ENCODE peak calls at places on chromosomes 11 and 22, in eight cellular contexts. T is tibial artery; C is psoas muscle; X is effector memory CD4-positive, alpha-beta T cell; K is GM23248; D is H9; E is vagina; W is hepatocyte. I is an unnamed sample.

GRCh38 chr11:86735462-86736302 is 63.3 kb upstream of the ME3 start:
- DNase-seq in T (no peak), E (no peak), X (no peak), W (no peak), K (peak; percentile 79), D (no peak), C (no peak), I (no peak)

GRCh38 chr11:119161871-119162270 is 6.7 kb upstream of the NLRX1 start:
- DNase-seq in W (no peak), K (no peak), T (no peak), E (no peak), X (no peak), D (no peak), C (no peak), I (no peak)

GRCh38 chr22:24068377-24068680 is 57.2 kb downstream of the CABIN1 start:
- DNase-seq in D (no peak), X (no peak), W (no peak), E (no peak), K (no peak), T (no peak), C (no peak), I (no peak)

GRCh38 chr22:31676700-31677099 is 14.7 kb upstream of the PISD start:
- DNase-seq in D (peak; percentile 98), C (peak; percentile 95), K (peak; percentile 94), W (peak; percentile 94), E (peak; percentile 97), X (peak; percentile 91), T (peak; percentile 94), I (peak; percentile 98)

GRCh38 chr22:41857160-41857859 is 24.4 kb downstream of the SREBF2 start:
- DNase-seq in C (peak; percentile 39), T (peak; percentile 22), D (peak; percentile 73), W (peak; percentile 47), E (no peak), K (peak; percentile 85), X (peak; percentile 63), I (no peak)

GRCh38 chr22:32444068-32444467 is 20.2 kb downstream of the BPIFC start:
- DNase-seq in C (no peak), W (peak; percentile 34), T (no peak), X (no peak), E (no peak), D (peak; percentile 33), K (no peak), I (no peak)

GRCh38 chr11:64484308-64485061 is 106.5 kb upstream of the SLC22A12 start:
- DNase-seq in X (no peak), D (no peak), W (no peak), T (no peak), C (no peak), K (no peak), E (no peak), I (no peak)

GRCh38 chr11:57424137-57424801 is 2.7 kb downstream of the SLC43A3 start:
- DNase-seq in W (no peak), X (no peak), E (no peak), C (no peak), T (no peak), K (no peak), D (no peak), I (no peak)

GRCh38 chr22:25774575-25775026 is 32.6 kb downstream of the MYO18B start:
- DNase-seq in W (no peak), C (no peak), T (no peak), K (peak; percentile 18), D (peak; percentile 65), X (no peak), E (no peak), I (no peak)

GRCh38 chr22:36155702-36156101 is 4.9 kb downstream of the APOL3 start:
- DNase-seq in E (no peak), W (peak; percentile 45), C (peak; percentile 71), D (no peak), T (peak; percentile 79), X (no peak), K (peak; percentile 53), I (no peak)

GRCh38 chr22:47495102-47495501 is 732.7 kb downstream of the TBC1D22A start:
- DNase-seq in E (no peak), X (no peak), T (no peak), K (no peak), C (no peak), W (no peak), D (no peak), I (no peak)

GRCh38 chr22:47498969-47499368 is 736.5 kb downstream of the TBC1D22A start:
- DNase-seq in W (no peak), E (no peak), D (no peak), C (no peak), X (no peak), T (no peak), K (no peak), I (no peak)

GRCh38 chr22:47497666-47498065 is 735.2 kb downstream of the TBC1D22A start:
- DNase-seq in C (no peak), X (no peak), K (no peak), E (no peak), W (no peak), D (no peak), T (no peak), I (no peak)
- H3K9me3 ChIP-seq in C (peaks cover 10% of the 10 kb centered on the region), X (peaks cover 11% of the 10 kb centered on the region), K (no peaks in the 10 kb centered on the region), E (no peaks in the 10 kb centered on the region), W (no peaks in the 10 kb centered on the region), D (peaks cover 80% of the 10 kb centered on the region), T (no peaks in the 10 kb centered on the region), I (peaks cover 55% of the 10 kb centered on the region)

DNA sequence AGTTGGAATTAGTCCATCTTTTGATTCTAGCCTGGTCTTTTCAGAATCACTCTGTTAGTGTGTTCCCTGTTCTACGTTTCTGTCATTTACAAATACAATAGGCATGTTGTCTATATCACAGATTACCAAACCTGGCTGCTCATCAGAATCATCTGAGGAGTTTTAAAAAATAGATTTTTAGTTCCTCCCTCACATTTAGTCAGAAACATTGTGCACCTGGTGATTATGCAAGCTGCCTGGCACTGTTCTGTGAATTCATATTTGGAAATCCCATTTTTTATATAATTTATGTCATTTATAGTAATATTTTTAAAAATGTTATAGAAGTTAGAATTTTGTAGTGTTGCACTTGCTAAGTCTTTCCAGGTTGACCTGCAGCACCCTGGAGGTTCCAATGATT is 107.3 kb downstream of the PDE3B start:
- DNase-seq in D (no peak), K (no peak), E (no peak), W (no peak), C (no peak), X (no peak), T (no peak), I (no peak)
- H3K27me3 ChIP-seq in D (no peaks in the 10 kb centered on the region), K (peaks cover 9% of the 10 kb centered on the region), E (no peaks in the 10 kb centered on the region), W (no peaks in the 10 kb centered on the region), C (no peaks in the 10 kb centered on the region), X (no peaks in the 10 kb centered on the region), T (no peaks in the 10 kb centered on the region), I (no peaks in the 10 kb centered on the region)

GRCh38 chr11:97620012-97620411 is 1230.2 kb downstream of the JRKL start:
- DNase-seq in X (no peak), T (no peak), W (no peak), C (no peak), E (no peak), K (no peak), D (no peak), I (no peak)
- H3K9me3 ChIP-seq in X (no peaks in the 10 kb centered on the region), T (peaks cover 6% of the 10 kb centered on the region), W (no peaks in the 10 kb centered on the region), C (peaks cover 8% of the 10 kb centered on the region), E (no peaks in the 10 kb centered on the region), K (no peaks in the 10 kb centered on the region), D (peaks cover 5% of the 10 kb centered on the region), I (peaks cover 12% of the 10 kb centered on the region)

DNA sequence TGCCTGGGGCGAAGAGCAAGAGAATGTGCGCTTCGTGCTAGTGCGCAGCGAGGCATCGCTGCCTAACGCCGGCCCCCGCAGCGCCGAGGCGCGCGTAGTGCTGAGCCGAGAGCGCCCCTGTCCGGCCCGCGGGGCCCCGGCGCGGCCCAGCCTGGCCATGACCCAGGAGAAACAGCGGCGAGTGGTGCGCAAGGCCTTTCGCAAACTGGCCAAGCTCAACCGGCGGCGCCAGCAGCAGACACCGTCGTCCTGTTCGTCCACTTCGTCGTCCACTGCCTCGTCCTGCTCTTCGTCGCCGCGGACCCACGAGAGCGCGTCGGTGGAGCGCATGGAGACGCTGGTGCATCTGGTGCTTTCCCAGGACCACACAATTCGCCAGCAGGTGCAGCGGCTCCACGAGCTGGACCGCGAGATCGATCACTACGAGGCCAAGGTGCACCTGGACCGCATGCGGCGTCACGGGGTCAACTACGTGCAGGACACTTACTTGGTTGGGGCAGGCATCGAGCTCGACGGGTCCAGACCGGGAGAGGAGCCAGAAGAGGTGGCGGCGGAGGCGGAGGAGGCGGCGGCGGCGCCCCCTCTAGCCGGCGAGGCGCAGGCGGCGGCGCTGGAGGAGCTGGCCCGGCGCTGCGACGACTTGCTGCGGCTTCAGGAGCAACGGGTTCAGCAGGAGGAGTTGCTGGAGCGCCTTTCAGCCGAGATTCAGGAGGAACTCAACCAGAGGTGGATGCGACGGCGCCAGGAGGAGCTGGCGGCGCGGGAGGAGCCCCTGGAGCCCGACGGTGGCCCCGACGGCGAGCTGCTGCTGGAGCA is 1.0 kb downstream of the RASSF10 start:
- DNase-seq in C (peak; percentile 16), E (no peak), D (peak; percentile 69), X (no peak), T (no peak), K (peak; percentile 51), W (peak; percentile 52), I (no peak)
- H3K27me3 ChIP-seq in C (peaks cover 29% of the 10 kb centered on the region), E (peaks cover 10% of the 10 kb centered on the region), D (peaks cover 26% of the 10 kb centered on the region), X (peaks cover 27% of the 10 kb centered on the region), T (peaks cover 3% of the 10 kb centered on the region), K (peaks cover 89% of the 10 kb centered on the region), W (peaks cover 60% of the 10 kb centered on the region), I (peaks cover 71% of the 10 kb centered on the region)

DNA sequence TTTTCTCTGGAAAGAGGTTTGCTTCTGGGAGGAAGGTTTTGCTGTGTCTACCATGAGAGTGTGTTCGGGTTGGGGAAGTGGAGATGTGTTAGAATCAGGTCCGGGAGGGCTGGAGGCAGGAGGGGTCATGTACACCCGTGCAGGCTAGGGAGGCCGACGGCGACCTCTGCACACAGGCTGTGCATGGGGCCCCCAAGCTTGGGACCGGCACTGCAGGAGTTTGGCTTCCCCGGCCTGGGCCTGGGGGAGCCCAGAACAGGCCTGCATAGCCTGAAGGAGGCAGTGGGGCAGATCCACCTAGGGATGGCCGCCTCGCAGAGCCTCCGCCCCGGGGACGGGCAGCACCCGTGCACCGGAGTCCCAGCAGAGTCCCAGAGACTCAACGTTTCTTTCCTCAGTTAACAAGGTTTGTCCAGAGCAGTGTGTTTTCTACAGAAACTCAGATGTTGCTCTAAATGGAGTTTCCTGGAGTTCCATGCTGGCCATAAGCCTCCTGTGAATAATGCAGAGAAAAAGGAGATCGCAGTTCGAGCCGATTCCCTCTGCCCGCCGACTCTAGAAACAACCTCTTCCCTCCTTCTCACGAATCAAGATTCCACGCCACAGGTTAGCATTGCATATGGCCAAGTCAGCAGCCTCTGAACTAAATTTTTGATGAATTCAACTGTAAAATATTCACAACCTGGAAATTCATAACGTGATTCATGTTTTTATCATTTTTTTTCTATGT is 427.4 kb downstream of the BRD1 start:
- DNase-seq in C (no peak), X (no peak), E (peak; percentile 58), W (no peak), K (no peak), T (no peak), D (peak; percentile 18), I (peak; percentile 70)
- H3K9me3 ChIP-seq in C (no peaks in the 10 kb centered on the region), X (no peaks in the 10 kb centered on the region), E (no peaks in the 10 kb centered on the region), W (no peaks in the 10 kb centered on the region), K (no peaks in the 10 kb centered on the region), T (peaks cover 4% of the 10 kb centered on the region), D (no peaks in the 10 kb centered on the region), I (peaks cover 1% of the 10 kb centered on the region)

GRCh38 chr11:951507-951906 is 25.8 kb downstream of the AP2A2 start:
- DNase-seq in C (no peak), T (no peak), X (no peak), E (no peak), W (no peak), D (no peak), K (no peak), I (no peak)
- H3K27me3 ChIP-seq in C (no peaks in the 10 kb centered on the region), T (no peaks in the 10 kb centered on the region), X (no peaks in the 10 kb centered on the region), E (no peaks in the 10 kb centered on the region), W (no peaks in the 10 kb centered on the region), D (no peaks in the 10 kb centered on the region), K (no peaks in the 10 kb centered on the region), I (no peaks in the 10 kb centered on the region)